ENCODE peak calls at places on chromosomes 4 and X, in five cellular contexts. One of them, this sample, is unnamed.

GRCh38 chrX:64739792-64740378 is 236.4 kb downstream of the ZC4H2 start:
- DNase-seq in HCT116: no peak
- DNase-seq in GM12878: no peak
- DNase-seq in SK-N-SH: no peak
- DNase-seq in H1: no peak
- DNase-seq in this sample: no peak

GRCh38 chr4:61212788-61213187 is 12.7 kb downstream of the ADGRL3 start:
- DNase-seq in HCT116: no peak
- DNase-seq in GM12878: no peak
- DNase-seq in SK-N-SH: no peak
- DNase-seq in H1: no peak
- DNase-seq in this sample: no peak

GRCh38 chr4:102843938-102844337 is 16.6 kb upstream of the UBE2D3 start:
- DNase-seq in HCT116: no peak
- DNase-seq in GM12878: no peak
- DNase-seq in SK-N-SH: peak
- DNase-seq in H1: no peak
- DNase-seq in this sample: no peak

GRCh38 chr4:185914583-185915199 is 102.7 kb upstream of the SORBS2 start:
- DNase-seq in HCT116: no peak
- DNase-seq in GM12878: no peak
- DNase-seq in SK-N-SH: peak
- DNase-seq in H1: no peak
- DNase-seq in this sample: no peak

GRCh38 chrX:149145845-149146285 is 359.2 kb downstream of the IDS start:
- DNase-seq in HCT116: no peak
- DNase-seq in GM12878: no peak
- DNase-seq in SK-N-SH: no peak
- DNase-seq in H1: no peak
- DNase-seq in this sample: no peak

GRCh38 chrX:124023838-124024238 is 62.3 kb downstream of the STAG2 start:
- DNase-seq in HCT116: no peak
- DNase-seq in GM12878: no peak
- DNase-seq in SK-N-SH: no peak
- DNase-seq in H1: no peak
- DNase-seq in this sample: no peak

GRCh38 chr4:101864660-101865059 is 74.1 kb downstream of the BANK1 start:
- DNase-seq in HCT116: no peak
- DNase-seq in GM12878: no peak
- DNase-seq in SK-N-SH: no peak
- DNase-seq in H1: no peak
- DNase-seq in this sample: no peak

GRCh38 chr4:5004496-5004895 is 14.8 kb downstream of the CYTL1 start:
- DNase-seq in HCT116: no peak
- DNase-seq in GM12878: no peak
- DNase-seq in SK-N-SH: no peak
- DNase-seq in H1: no peak
- DNase-seq in this sample: no peak

GRCh38 chr4:101199507-101200285 is 147.6 kb downstream of the PPP3CA start:
- DNase-seq in HCT116: no peak
- DNase-seq in GM12878: no peak
- DNase-seq in SK-N-SH: peak
- DNase-seq in H1: no peak
- DNase-seq in this sample: no peak

GRCh38 chr4:171813195-171813955 is at the start of gene GALNTL6:
- DNase-seq in HCT116: no peak
- DNase-seq in GM12878: no peak
- DNase-seq in SK-N-SH: peak
- DNase-seq in H1: no peak
- DNase-seq in this sample: no peak

GRCh38 chrX:45668686-45669443 is 468.2 kb upstream of the DIPK2B start:
- DNase-seq in HCT116: peak
- DNase-seq in GM12878: no peak
- DNase-seq in SK-N-SH: no peak
- DNase-seq in H1: no peak
- DNase-seq in this sample: no peak

GRCh38 chr4:101201421-101201820 is 145.9 kb downstream of the PPP3CA start:
- DNase-seq in HCT116: no peak
- DNase-seq in GM12878: no peak
- DNase-seq in SK-N-SH: no peak
- DNase-seq in H1: no peak
- DNase-seq in this sample: no peak

GRCh38 chrX:69070949-69071650 is 94.2 kb downstream of the PJA1 start:
- DNase-seq in HCT116: no peak
- DNase-seq in GM12878: no peak
- DNase-seq in SK-N-SH: peak
- DNase-seq in H1: no peak
- DNase-seq in this sample: no peak

GRCh38 chrX:138775501-138775900 is 64.0 kb upstream of the FGF13 start:
- DNase-seq in HCT116: no peak
- DNase-seq in GM12878: no peak
- DNase-seq in SK-N-SH: peak
- DNase-seq in H1: no peak
- DNase-seq in this sample: peak

GRCh38 chrX:37785569-37785968 is 5.7 kb downstream of the CYBB start:
- DNase-seq in HCT116: no peak
- DNase-seq in GM12878: no peak
- DNase-seq in SK-N-SH: no peak
- DNase-seq in H1: no peak
- DNase-seq in this sample: no peak

GRCh38 chrX:53022381-53022780 is 26.2 kb upstream of the GPR173 start:
- DNase-seq in HCT116: no peak
- DNase-seq in GM12878: no peak
- DNase-seq in SK-N-SH: no peak
- DNase-seq in H1: no peak
- DNase-seq in this sample: no peak

DNA sequence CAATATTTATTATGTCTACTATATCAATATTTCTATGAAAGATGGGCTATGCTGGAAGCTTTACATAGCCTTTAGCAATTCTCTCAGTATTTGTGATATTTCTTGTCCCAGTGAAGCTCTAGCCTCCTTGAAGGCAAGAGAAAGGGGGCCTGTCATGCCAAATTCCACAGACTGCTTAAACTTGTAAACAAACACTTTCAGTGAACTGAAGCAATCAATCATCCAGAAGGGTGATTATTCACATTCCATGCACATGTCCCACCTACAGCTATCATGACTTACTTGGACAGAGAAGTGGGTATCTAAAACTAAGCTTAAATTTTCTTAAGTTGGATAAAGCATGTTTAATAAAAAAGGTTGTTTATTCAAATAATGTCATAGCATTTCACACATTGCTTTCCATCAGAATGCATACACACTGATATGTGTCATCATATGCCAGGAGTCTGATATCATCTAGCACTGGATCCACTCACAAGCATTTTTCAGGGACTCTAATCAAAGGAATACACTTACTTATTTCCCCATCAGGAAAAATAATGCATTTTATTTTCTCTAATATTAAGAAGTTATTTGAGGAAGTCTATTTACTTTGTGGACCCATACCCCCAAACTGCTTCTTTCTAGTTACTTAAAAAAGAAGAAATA is 1.2 kb upstream of the FSTL5 start:
- DNase-seq in HCT116: no peak
- DNase-seq in GM12878: no peak
- DNase-seq in SK-N-SH: no peak
- DNase-seq in H1: no peak
- DNase-seq in this sample: no peak
- TF ChIP-seq JUND in HCT116: no peak
- TF ChIP-seq JUND in GM12878: no peak
- TF ChIP-seq JUND in SK-N-SH: no peak
- TF ChIP-seq JUND in H1: no peak
- TF ChIP-seq JUND in this sample: no peak

GRCh38 chr4:56742080-56742871 is 61.2 kb upstream of the HOPX start:
- DNase-seq in HCT116: no peak
- DNase-seq in GM12878: no peak
- DNase-seq in SK-N-SH: no peak
- DNase-seq in H1: no peak
- DNase-seq in this sample: no peak
- TF ChIP-seq JUND in HCT116: no peak
- TF ChIP-seq JUND in GM12878: no peak
- TF ChIP-seq JUND in SK-N-SH: no peak
- TF ChIP-seq JUND in H1: no peak
- TF ChIP-seq JUND in this sample: no peak

GRCh38 chrX:79266702-79267101 is 100.4 kb downstream of the ITM2A start:
- DNase-seq in HCT116: no peak
- DNase-seq in GM12878: no peak
- DNase-seq in SK-N-SH: no peak
- DNase-seq in H1: no peak
- DNase-seq in this sample: no peak

GRCh38 chrX:79270401-79270800 is 96.7 kb downstream of the ITM2A start:
- DNase-seq in HCT116: no peak
- DNase-seq in GM12878: peak
- DNase-seq in SK-N-SH: no peak
- DNase-seq in H1: peak
- DNase-seq in this sample: no peak

GRCh38 chrX:79263550-79263949 is 103.6 kb downstream of the ITM2A start:
- DNase-seq in HCT116: no peak
- DNase-seq in GM12878: no peak
- DNase-seq in SK-N-SH: no peak
- DNase-seq in H1: no peak
- DNase-seq in this sample: no peak

GRCh38 chrX:79268788-79269187 is 98.3 kb downstream of the ITM2A start:
- DNase-seq in HCT116: no peak
- DNase-seq in GM12878: no peak
- DNase-seq in SK-N-SH: no peak
- DNase-seq in H1: no peak
- DNase-seq in this sample: no peak
- TF ChIP-seq JUND in HCT116: no peak
- TF ChIP-seq JUND in GM12878: no peak
- TF ChIP-seq JUND in SK-N-SH: no peak
- TF ChIP-seq JUND in H1: no peak
- TF ChIP-seq JUND in this sample: no peak

DNA sequence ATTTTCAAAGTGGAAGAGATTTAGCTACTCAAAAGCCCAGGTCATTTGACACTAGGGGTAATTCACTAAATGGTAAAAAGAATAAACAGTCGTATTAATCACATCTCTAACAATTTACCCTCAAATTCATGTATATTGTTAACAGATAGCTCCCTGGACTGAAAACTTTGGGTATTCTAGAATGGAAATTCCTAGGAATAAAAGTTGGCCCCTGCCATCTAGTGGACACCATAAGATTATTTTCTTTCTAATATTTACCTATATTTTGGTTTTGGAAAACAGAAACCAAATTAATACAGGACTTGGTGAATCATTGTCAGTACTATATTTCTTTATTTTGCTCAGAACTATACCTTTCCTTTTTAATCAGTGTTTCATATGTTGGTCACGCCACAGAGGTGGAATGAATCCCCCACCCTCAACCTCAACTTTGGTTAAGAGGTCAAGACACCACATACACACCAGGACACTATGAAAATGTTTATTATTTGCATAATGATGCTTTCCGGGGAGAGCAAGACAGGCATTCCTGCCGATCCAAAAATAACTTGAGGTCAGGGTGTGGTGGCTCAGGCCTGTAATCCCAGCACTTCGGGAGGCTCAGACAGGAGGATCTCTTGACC is 96.2 kb upstream of the APOOL start:
- DNase-seq in HCT116: no peak
- DNase-seq in GM12878: no peak
- DNase-seq in SK-N-SH: peak
- DNase-seq in H1: no peak
- DNase-seq in this sample: peak
- TF ChIP-seq JUND in HCT116: no peak
- TF ChIP-seq JUND in GM12878: no peak
- TF ChIP-seq JUND in SK-N-SH: no peak
- TF ChIP-seq JUND in H1: no peak
- TF ChIP-seq JUND in this sample: no peak

GRCh38 chr4:1404573-1405248 is 1.5 kb downstream of the NKX1-1 start:
- DNase-seq in HCT116: no peak
- DNase-seq in GM12878: no peak
- DNase-seq in SK-N-SH: peak
- DNase-seq in H1: no peak
- DNase-seq in this sample: no peak
- TF ChIP-seq JUND in HCT116: no peak
- TF ChIP-seq JUND in GM12878: no peak
- TF ChIP-seq JUND in SK-N-SH: no peak
- TF ChIP-seq JUND in H1: no peak
- TF ChIP-seq JUND in this sample: no peak

GRCh38 chr4:36824682-36825081 is 419.9 kb upstream of the NWD2 start:
- DNase-seq in HCT116: peak
- DNase-seq in GM12878: no peak
- DNase-seq in SK-N-SH: no peak
- DNase-seq in H1: no peak
- DNase-seq in this sample: no peak
- TF ChIP-seq JUND in HCT116: no peak
- TF ChIP-seq JUND in GM12878: no peak
- TF ChIP-seq JUND in SK-N-SH: no peak
- TF ChIP-seq JUND in H1: no peak
- TF ChIP-seq JUND in this sample: no peak

DNA sequence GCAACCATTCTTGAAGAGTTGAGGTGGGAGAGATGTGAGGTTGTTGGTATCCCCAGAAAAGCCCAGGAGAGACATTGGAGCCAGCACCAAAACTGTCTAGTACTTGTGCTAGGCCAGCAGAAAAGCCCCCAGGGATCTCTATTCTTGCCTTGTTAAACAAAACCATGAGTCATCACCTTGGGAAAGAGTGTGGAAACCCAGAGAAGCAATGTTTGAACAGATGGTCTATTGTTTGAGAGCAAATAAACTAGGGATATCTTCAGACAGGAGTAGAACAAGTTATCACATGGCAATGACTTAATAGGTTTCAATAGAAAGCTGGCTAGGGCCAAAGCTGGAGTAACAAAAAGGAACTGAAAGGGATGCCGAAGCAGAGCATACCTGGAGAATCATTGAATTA is 195.7 kb upstream of the CASK start:
- DNase-seq in HCT116: peak
- DNase-seq in GM12878: no peak
- DNase-seq in SK-N-SH: no peak
- DNase-seq in H1: no peak
- DNase-seq in this sample: no peak
- TF ChIP-seq JUND in HCT116: no peak
- TF ChIP-seq JUND in GM12878: no peak
- TF ChIP-seq JUND in SK-N-SH: no peak
- TF ChIP-seq JUND in H1: no peak
- TF ChIP-seq JUND in this sample: no peak

This sample was measured in T47D.